ENCODE peak calls at places on chromosomes 12 and 14, in ten cellular contexts. One of them, this sample, is unnamed.
A peak's percentile ranks its signal among the peaks of the same experiment; 100 is the strongest.

GRCh38 chr14:87497301-87497700 is 495.7 kb downstream of the GALC start:
- DNase-seq in aorta: no peak
- DNase-seq in AG09309: no peak
- DNase-seq in brain microvascular endothelial cell: no peak
- DNase-seq in spleen: no peak
- DNase-seq in heart left ventricle: no peak
- DNase-seq in tibial artery: no peak
- DNase-seq in ovary: no peak
- DNase-seq in HCT116: no peak
- DNase-seq in choroid plexus epithelial cell: no peak
- DNase-seq in this sample: no peak

GRCh38 chr12:121489874-121490273 is 90.0 kb downstream of the RNF34 start:
- DNase-seq in aorta: no peak
- DNase-seq in AG09309: no peak
- DNase-seq in brain microvascular endothelial cell: no peak
- DNase-seq in spleen: no peak
- DNase-seq in heart left ventricle: no peak
- DNase-seq in tibial artery: no peak
- DNase-seq in ovary: no peak
- DNase-seq in HCT116: no peak
- DNase-seq in choroid plexus epithelial cell: no peak
- DNase-seq in this sample: no peak

GRCh38 chr14:90536511-90537191 is 139.8 kb downstream of the CALM1 start:
- DNase-seq in aorta: no peak
- DNase-seq in AG09309: no peak
- DNase-seq in brain microvascular endothelial cell: no peak
- DNase-seq in spleen: no peak
- DNase-seq in heart left ventricle: peak; percentile 72
- DNase-seq in tibial artery: no peak
- DNase-seq in ovary: no peak
- DNase-seq in HCT116: no peak
- DNase-seq in choroid plexus epithelial cell: no peak
- DNase-seq in this sample: no peak

GRCh38 chr12:118064608-118065007 is 3.6 kb upstream of the WSB2 start:
- DNase-seq in aorta: no peak
- DNase-seq in AG09309: no peak
- DNase-seq in brain microvascular endothelial cell: no peak
- DNase-seq in spleen: no peak
- DNase-seq in heart left ventricle: no peak
- DNase-seq in tibial artery: no peak
- DNase-seq in ovary: no peak
- DNase-seq in HCT116: no peak
- DNase-seq in choroid plexus epithelial cell: peak; percentile 33
- DNase-seq in this sample: no peak

GRCh38 chr14:41498959-41499358 is 107.7 kb upstream of the LRFN5 start:
- DNase-seq in aorta: no peak
- DNase-seq in AG09309: no peak
- DNase-seq in brain microvascular endothelial cell: no peak
- DNase-seq in spleen: no peak
- DNase-seq in heart left ventricle: no peak
- DNase-seq in tibial artery: no peak
- DNase-seq in ovary: no peak
- DNase-seq in HCT116: no peak
- DNase-seq in choroid plexus epithelial cell: peak; percentile 4
- DNase-seq in this sample: no peak

GRCh38 chr12:71503579-71504470 is 64.2 kb downstream of the LGR5 start:
- DNase-seq in aorta: no peak
- DNase-seq in AG09309: no peak
- DNase-seq in brain microvascular endothelial cell: no peak
- DNase-seq in spleen: no peak
- DNase-seq in heart left ventricle: no peak
- DNase-seq in tibial artery: no peak
- DNase-seq in ovary: no peak
- DNase-seq in HCT116: no peak
- DNase-seq in choroid plexus epithelial cell: peak; percentile 2
- DNase-seq in this sample: no peak

GRCh38 chr12:52267266-52267665 is 7.2 kb upstream of the KRT86 start:
- DNase-seq in aorta: peak; percentile 24
- DNase-seq in AG09309: no peak
- DNase-seq in brain microvascular endothelial cell: no peak
- DNase-seq in spleen: peak; percentile 30
- DNase-seq in heart left ventricle: no peak
- DNase-seq in tibial artery: peak; percentile 27
- DNase-seq in ovary: no peak
- DNase-seq in HCT116: no peak
- DNase-seq in choroid plexus epithelial cell: no peak
- DNase-seq in this sample: no peak

GRCh38 chr12:210277-211141 is 3.4 kb downstream of the SLC6A12 start:
- DNase-seq in aorta: peak; percentile 16
- DNase-seq in AG09309: no peak
- DNase-seq in brain microvascular endothelial cell: no peak
- DNase-seq in spleen: no peak
- DNase-seq in heart left ventricle: no peak
- DNase-seq in tibial artery: no peak
- DNase-seq in ovary: no peak
- DNase-seq in HCT116: no peak
- DNase-seq in choroid plexus epithelial cell: no peak
- DNase-seq in this sample: no peak

GRCh38 chr12:120249875-120250795 is 15.4 kb downstream of the PXN start:
- DNase-seq in aorta: peak; percentile 88
- DNase-seq in AG09309: no peak
- DNase-seq in brain microvascular endothelial cell: no peak
- DNase-seq in spleen: peak; percentile 81
- DNase-seq in heart left ventricle: peak; percentile 84
- DNase-seq in tibial artery: peak; percentile 86
- DNase-seq in ovary: no peak
- DNase-seq in HCT116: no peak
- DNase-seq in choroid plexus epithelial cell: no peak
- DNase-seq in this sample: no peak

GRCh38 chr14:101167428-101167827 is 263.9 kb upstream of the RTL1 start:
- DNase-seq in aorta: no peak
- DNase-seq in AG09309: no peak
- DNase-seq in brain microvascular endothelial cell: no peak
- DNase-seq in spleen: no peak
- DNase-seq in heart left ventricle: no peak
- DNase-seq in tibial artery: no peak
- DNase-seq in ovary: no peak
- DNase-seq in HCT116: peak; percentile 18
- DNase-seq in choroid plexus epithelial cell: no peak
- DNase-seq in this sample: no peak

GRCh38 chr14:102096569-102097188 is 9.8 kb upstream of the HSP90AA1 start:
- DNase-seq in aorta: peak; percentile 95
- DNase-seq in AG09309: peak; percentile 18
- DNase-seq in brain microvascular endothelial cell: peak; percentile 70
- DNase-seq in spleen: peak; percentile 90
- DNase-seq in heart left ventricle: peak; percentile 83
- DNase-seq in tibial artery: peak; percentile 87
- DNase-seq in ovary: peak; percentile 92
- DNase-seq in HCT116: peak; percentile 50
- DNase-seq in choroid plexus epithelial cell: peak; percentile 83
- DNase-seq in this sample: no peak

DNA sequence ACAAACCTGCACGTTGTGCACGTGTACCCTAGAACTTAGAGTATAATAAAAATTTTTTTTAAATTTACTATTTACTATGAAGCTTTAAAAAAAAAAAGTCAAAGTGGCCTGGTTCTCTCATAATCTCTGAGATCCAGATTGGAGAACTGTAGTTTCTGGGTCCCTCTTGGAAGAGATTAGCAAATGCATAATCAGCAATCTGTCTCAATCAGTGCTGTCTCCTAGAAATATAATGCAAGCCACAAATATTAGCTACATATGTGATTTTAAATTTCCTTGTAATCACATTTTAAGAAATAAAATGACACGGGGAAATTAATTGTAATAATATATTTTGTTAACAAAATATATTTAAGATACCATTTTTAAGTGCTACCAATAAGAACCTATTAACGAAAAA is 32.3 kb downstream of the RALGAPA1 start:
- DNase-seq in aorta: no peak
- DNase-seq in AG09309: no peak
- DNase-seq in brain microvascular endothelial cell: no peak
- DNase-seq in spleen: no peak
- DNase-seq in heart left ventricle: no peak
- DNase-seq in tibial artery: no peak
- DNase-seq in ovary: no peak
- DNase-seq in HCT116: no peak
- DNase-seq in choroid plexus epithelial cell: no peak
- DNase-seq in this sample: no peak
- H3K4me3 ChIP-seq in aorta: no peak overlapping the region
- H3K4me3 ChIP-seq in AG09309: no peak overlapping the region
- H3K4me3 ChIP-seq in brain microvascular endothelial cell: no peak overlapping the region
- H3K4me3 ChIP-seq in spleen: no peak overlapping the region
- H3K4me3 ChIP-seq in heart left ventricle: no peak overlapping the region
- H3K4me3 ChIP-seq in tibial artery: no peak overlapping the region
- H3K4me3 ChIP-seq in ovary: no peak overlapping the region
- H3K4me3 ChIP-seq in HCT116: no peak overlapping the region
- H3K4me3 ChIP-seq in choroid plexus epithelial cell: no peak overlapping the region
- H3K4me3 ChIP-seq in this sample: no peak overlapping the region

DNA sequence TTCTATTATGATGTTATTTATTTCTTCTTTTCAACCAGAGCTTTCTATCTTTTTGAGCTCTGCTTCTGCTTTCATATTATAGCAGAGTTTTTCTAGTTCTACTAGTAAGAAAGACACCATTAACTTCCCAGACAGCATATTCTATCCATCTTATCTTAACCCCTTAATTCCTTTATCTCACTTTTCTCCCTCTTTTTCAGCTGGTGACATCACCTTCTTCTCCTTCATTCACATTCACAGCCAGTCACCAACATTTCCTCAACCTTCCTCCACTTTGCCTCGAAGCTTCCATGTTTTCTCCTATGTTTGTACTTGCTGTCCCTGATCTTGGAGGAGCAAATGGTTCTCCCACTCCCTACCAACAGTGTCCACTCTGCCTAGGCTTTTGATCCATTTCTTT is 3.5 kb upstream of the CSRP2 start:
- DNase-seq in aorta: no peak
- DNase-seq in AG09309: no peak
- DNase-seq in brain microvascular endothelial cell: no peak
- DNase-seq in spleen: no peak
- DNase-seq in heart left ventricle: no peak
- DNase-seq in tibial artery: no peak
- DNase-seq in ovary: no peak
- DNase-seq in HCT116: no peak
- DNase-seq in choroid plexus epithelial cell: no peak
- DNase-seq in this sample: no peak
- H3K4me3 ChIP-seq in aorta: no peak overlapping the region
- H3K4me3 ChIP-seq in AG09309: no peak overlapping the region
- H3K4me3 ChIP-seq in brain microvascular endothelial cell: no peak overlapping the region
- H3K4me3 ChIP-seq in spleen: no peak overlapping the region
- H3K4me3 ChIP-seq in heart left ventricle: no peak overlapping the region
- H3K4me3 ChIP-seq in tibial artery: no peak overlapping the region
- H3K4me3 ChIP-seq in ovary: no peak overlapping the region
- H3K4me3 ChIP-seq in HCT116: no peak overlapping the region
- H3K4me3 ChIP-seq in choroid plexus epithelial cell: no peak overlapping the region
- H3K4me3 ChIP-seq in this sample: no peak overlapping the region

GRCh38 chr12:133192847-133193246 is 11.6 kb downstream of the ZNF268 start:
- DNase-seq in aorta: no peak
- DNase-seq in AG09309: no peak
- DNase-seq in brain microvascular endothelial cell: no peak
- DNase-seq in spleen: no peak
- DNase-seq in heart left ventricle: no peak
- DNase-seq in tibial artery: no peak
- DNase-seq in ovary: no peak
- DNase-seq in HCT116: no peak
- DNase-seq in choroid plexus epithelial cell: no peak
- DNase-seq in this sample: no peak

DNA sequence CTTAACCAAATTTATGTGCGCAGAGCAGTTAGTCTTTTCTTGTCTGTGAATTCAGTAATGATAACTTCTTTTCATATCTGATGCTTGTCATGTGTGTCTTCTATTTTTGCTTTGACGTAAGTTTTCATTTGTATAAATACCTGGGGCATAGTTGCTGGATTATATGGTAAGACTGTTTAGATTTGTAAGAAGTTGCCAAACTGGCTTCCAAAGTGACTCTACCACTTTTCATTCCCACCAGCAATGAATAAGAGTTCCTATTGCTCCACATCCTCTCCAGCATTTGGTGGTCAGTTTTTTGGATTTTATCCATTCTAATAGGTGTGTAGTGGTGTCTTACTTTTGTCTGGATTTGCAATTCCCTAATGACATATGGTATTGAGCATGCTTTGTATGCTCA is 8.9 kb downstream of the ZNF268 start:
- DNase-seq in aorta: no peak
- DNase-seq in AG09309: no peak
- DNase-seq in brain microvascular endothelial cell: no peak
- DNase-seq in spleen: no peak
- DNase-seq in heart left ventricle: no peak
- DNase-seq in tibial artery: no peak
- DNase-seq in ovary: no peak
- DNase-seq in HCT116: no peak
- DNase-seq in choroid plexus epithelial cell: no peak
- DNase-seq in this sample: no peak
- H3K4me3 ChIP-seq in aorta: no peak overlapping the region
- H3K4me3 ChIP-seq in AG09309: no peak overlapping the region
- H3K4me3 ChIP-seq in brain microvascular endothelial cell: no peak overlapping the region
- H3K4me3 ChIP-seq in spleen: no peak overlapping the region
- H3K4me3 ChIP-seq in heart left ventricle: no peak overlapping the region
- H3K4me3 ChIP-seq in tibial artery: no peak overlapping the region
- H3K4me3 ChIP-seq in ovary: no peak overlapping the region
- H3K4me3 ChIP-seq in HCT116: no peak overlapping the region
- H3K4me3 ChIP-seq in choroid plexus epithelial cell: no peak overlapping the region
- H3K4me3 ChIP-seq in this sample: no peak overlapping the region

DNA sequence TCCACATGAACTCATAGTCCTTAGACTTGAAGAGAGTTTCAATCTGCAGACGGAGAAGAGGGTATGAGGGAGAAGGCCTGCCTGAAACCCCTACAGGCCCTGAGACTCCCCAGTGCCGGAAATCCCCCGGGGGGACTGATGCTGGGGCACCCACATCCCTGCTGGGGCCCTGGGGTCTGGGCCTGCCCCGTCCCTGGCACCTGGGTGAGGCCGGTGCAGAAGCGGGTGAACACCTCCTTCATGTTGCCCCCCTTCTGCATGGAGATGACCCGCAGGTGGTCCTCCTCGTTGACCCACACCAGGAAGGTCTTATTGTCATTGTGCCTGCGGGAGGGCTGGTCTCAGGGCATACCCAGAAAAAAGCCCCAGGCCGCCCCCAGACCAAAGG is 2.4 kb downstream of the CKB start:
- DNase-seq in aorta: peak; percentile 73
- DNase-seq in AG09309: no peak
- DNase-seq in brain microvascular endothelial cell: no peak
- DNase-seq in spleen: peak; percentile 77
- DNase-seq in heart left ventricle: no peak
- DNase-seq in tibial artery: no peak
- DNase-seq in ovary: no peak
- DNase-seq in HCT116: no peak
- DNase-seq in choroid plexus epithelial cell: no peak
- DNase-seq in this sample: no peak
- H3K4me3 ChIP-seq in aorta: no peak overlapping the region
- H3K4me3 ChIP-seq in AG09309: no peak overlapping the region
- H3K4me3 ChIP-seq in brain microvascular endothelial cell: no peak overlapping the region
- H3K4me3 ChIP-seq in spleen: peak overlapping the region; percentile 59
- H3K4me3 ChIP-seq in heart left ventricle: no peak overlapping the region
- H3K4me3 ChIP-seq in tibial artery: peak overlapping the region; percentile 65
- H3K4me3 ChIP-seq in ovary: no peak overlapping the region
- H3K4me3 ChIP-seq in HCT116: peak overlapping the region; percentile 83
- H3K4me3 ChIP-seq in choroid plexus epithelial cell: no peak overlapping the region
- H3K4me3 ChIP-seq in this sample: peak overlapping the region; percentile 88

GRCh38 chr12:25054076-25054782 is 105.3 kb upstream of the BCAT1 start:
- DNase-seq in aorta: no peak
- DNase-seq in AG09309: no peak
- DNase-seq in brain microvascular endothelial cell: no peak
- DNase-seq in spleen: no peak
- DNase-seq in heart left ventricle: no peak
- DNase-seq in tibial artery: no peak
- DNase-seq in ovary: no peak
- DNase-seq in HCT116: no peak
- DNase-seq in choroid plexus epithelial cell: peak; percentile 47
- DNase-seq in this sample: no peak
- H3K4me3 ChIP-seq in aorta: no peak overlapping the region
- H3K4me3 ChIP-seq in AG09309: no peak overlapping the region
- H3K4me3 ChIP-seq in brain microvascular endothelial cell: no peak overlapping the region
- H3K4me3 ChIP-seq in spleen: peak overlapping the region; percentile 50
- H3K4me3 ChIP-seq in heart left ventricle: peak overlapping the region; percentile 44
- H3K4me3 ChIP-seq in tibial artery: no peak overlapping the region
- H3K4me3 ChIP-seq in ovary: no peak overlapping the region
- H3K4me3 ChIP-seq in HCT116: no peak overlapping the region
- H3K4me3 ChIP-seq in choroid plexus epithelial cell: no peak overlapping the region
- H3K4me3 ChIP-seq in this sample: peak overlapping the region; percentile 36